ENCODE peak calls at places on chromosomes 13 and 19, in seven cellular contexts. One of them, this sample, is unnamed.
A peak's percentile ranks its signal among the peaks of the same experiment; 100 is the strongest.

GRCh38 chr13:72453161-72453560 is 274.3 kb downstream of the MZT1 start:
- DNase-seq in RPMI7951: no peak
- DNase-seq in activated CD8-positive, alpha-beta memory T cell treated with anti-CD3 and anti-CD28 coated beads for 24 hours: no peak
- DNase-seq in stimulated activated CD4-positive, alpha-beta T cell treated with anti-CD3 and anti-CD28 coated beads, TNF-alpha, amount 100 ng/mL, for 24 hours: no peak
- DNase-seq in LHCN-M2: no peak
- DNase-seq in 8988T: no peak
- DNase-seq in sciatic nerve: no peak
- DNase-seq in this sample: no peak

GRCh38 chr19:1929051-1929742 is 11.8 kb upstream of the CSNK1G2 start:
- DNase-seq in RPMI7951: peak; percentile 66
- DNase-seq in activated CD8-positive, alpha-beta memory T cell treated with anti-CD3 and anti-CD28 coated beads for 24 hours: peak; percentile 95
- DNase-seq in stimulated activated CD4-positive, alpha-beta T cell treated with anti-CD3 and anti-CD28 coated beads, TNF-alpha, amount 100 ng/mL, for 24 hours: peak; percentile 53
- DNase-seq in LHCN-M2: peak; percentile 63
- DNase-seq in 8988T: peak; percentile 71
- DNase-seq in sciatic nerve: peak; percentile 86
- DNase-seq in this sample: peak; percentile 33

GRCh38 chr19:42006569-42006968 is 12.5 kb upstream of the ATP1A3 start:
- DNase-seq in RPMI7951: no peak
- DNase-seq in activated CD8-positive, alpha-beta memory T cell treated with anti-CD3 and anti-CD28 coated beads for 24 hours: no peak
- DNase-seq in stimulated activated CD4-positive, alpha-beta T cell treated with anti-CD3 and anti-CD28 coated beads, TNF-alpha, amount 100 ng/mL, for 24 hours: no peak
- DNase-seq in LHCN-M2: no peak
- DNase-seq in 8988T: no peak
- DNase-seq in sciatic nerve: no peak
- DNase-seq in this sample: no peak

GRCh38 chr13:109704771-109705628 is 81.4 kb downstream of the IRS2 start:
- DNase-seq in RPMI7951: no peak
- DNase-seq in activated CD8-positive, alpha-beta memory T cell treated with anti-CD3 and anti-CD28 coated beads for 24 hours: no peak
- DNase-seq in stimulated activated CD4-positive, alpha-beta T cell treated with anti-CD3 and anti-CD28 coated beads, TNF-alpha, amount 100 ng/mL, for 24 hours: no peak
- DNase-seq in LHCN-M2: no peak
- DNase-seq in 8988T: no peak
- DNase-seq in sciatic nerve: peak; percentile 67
- DNase-seq in this sample: no peak

GRCh38 chr13:36841411-36841810 is 22.4 kb downstream of the RFXAP start:
- DNase-seq in RPMI7951: no peak
- DNase-seq in activated CD8-positive, alpha-beta memory T cell treated with anti-CD3 and anti-CD28 coated beads for 24 hours: no peak
- DNase-seq in stimulated activated CD4-positive, alpha-beta T cell treated with anti-CD3 and anti-CD28 coated beads, TNF-alpha, amount 100 ng/mL, for 24 hours: no peak
- DNase-seq in LHCN-M2: no peak
- DNase-seq in 8988T: no peak
- DNase-seq in sciatic nerve: no peak
- DNase-seq in this sample: no peak

GRCh38 chr19:45051929-45052579 is 13.2 kb downstream of the CLASRP start:
- DNase-seq in RPMI7951: no peak
- DNase-seq in activated CD8-positive, alpha-beta memory T cell treated with anti-CD3 and anti-CD28 coated beads for 24 hours: no peak
- DNase-seq in stimulated activated CD4-positive, alpha-beta T cell treated with anti-CD3 and anti-CD28 coated beads, TNF-alpha, amount 100 ng/mL, for 24 hours: no peak
- DNase-seq in LHCN-M2: no peak
- DNase-seq in 8988T: no peak
- DNase-seq in sciatic nerve: no peak
- DNase-seq in this sample: no peak

GRCh38 chr19:33441277-33441699 is 67.8 kb downstream of the CEBPG start:
- DNase-seq in RPMI7951: no peak
- DNase-seq in activated CD8-positive, alpha-beta memory T cell treated with anti-CD3 and anti-CD28 coated beads for 24 hours: no peak
- DNase-seq in stimulated activated CD4-positive, alpha-beta T cell treated with anti-CD3 and anti-CD28 coated beads, TNF-alpha, amount 100 ng/mL, for 24 hours: no peak
- DNase-seq in LHCN-M2: no peak
- DNase-seq in 8988T: no peak
- DNase-seq in sciatic nerve: peak; percentile 33
- DNase-seq in this sample: no peak

GRCh38 chr13:100584901-100585300 is 3.7 kb downstream of the GGACT start:
- DNase-seq in RPMI7951: peak; percentile 40
- DNase-seq in activated CD8-positive, alpha-beta memory T cell treated with anti-CD3 and anti-CD28 coated beads for 24 hours: no peak
- DNase-seq in stimulated activated CD4-positive, alpha-beta T cell treated with anti-CD3 and anti-CD28 coated beads, TNF-alpha, amount 100 ng/mL, for 24 hours: no peak
- DNase-seq in LHCN-M2: no peak
- DNase-seq in 8988T: no peak
- DNase-seq in sciatic nerve: no peak
- DNase-seq in this sample: no peak

GRCh38 chr13:112587359-112587766 is 590 bp downstream of the TUBGCP3 start:
- DNase-seq in RPMI7951: peak; percentile 86
- DNase-seq in activated CD8-positive, alpha-beta memory T cell treated with anti-CD3 and anti-CD28 coated beads for 24 hours: no peak
- DNase-seq in stimulated activated CD4-positive, alpha-beta T cell treated with anti-CD3 and anti-CD28 coated beads, TNF-alpha, amount 100 ng/mL, for 24 hours: peak; percentile 58
- DNase-seq in LHCN-M2: peak; percentile 85
- DNase-seq in 8988T: peak; percentile 88
- DNase-seq in sciatic nerve: peak; percentile 89
- DNase-seq in this sample: peak; percentile 36

GRCh38 chr13:110638814-110639806 is 23.8 kb downstream of the NAXD start:
- DNase-seq in RPMI7951: no peak
- DNase-seq in activated CD8-positive, alpha-beta memory T cell treated with anti-CD3 and anti-CD28 coated beads for 24 hours: no peak
- DNase-seq in stimulated activated CD4-positive, alpha-beta T cell treated with anti-CD3 and anti-CD28 coated beads, TNF-alpha, amount 100 ng/mL, for 24 hours: no peak
- DNase-seq in LHCN-M2: no peak
- DNase-seq in 8988T: no peak
- DNase-seq in sciatic nerve: no peak
- DNase-seq in this sample: no peak

GRCh38 chr19:39599116-39599515 is 3.2 kb upstream of the LGALS13 start:
- DNase-seq in RPMI7951: peak; percentile 39
- DNase-seq in activated CD8-positive, alpha-beta memory T cell treated with anti-CD3 and anti-CD28 coated beads for 24 hours: no peak
- DNase-seq in stimulated activated CD4-positive, alpha-beta T cell treated with anti-CD3 and anti-CD28 coated beads, TNF-alpha, amount 100 ng/mL, for 24 hours: no peak
- DNase-seq in LHCN-M2: peak; percentile 36
- DNase-seq in 8988T: no peak
- DNase-seq in sciatic nerve: no peak
- DNase-seq in this sample: no peak

GRCh38 chr19:33392341-33393285 is 19.1 kb downstream of the CEBPG start:
- DNase-seq in RPMI7951: no peak
- DNase-seq in activated CD8-positive, alpha-beta memory T cell treated with anti-CD3 and anti-CD28 coated beads for 24 hours: no peak
- DNase-seq in stimulated activated CD4-positive, alpha-beta T cell treated with anti-CD3 and anti-CD28 coated beads, TNF-alpha, amount 100 ng/mL, for 24 hours: no peak
- DNase-seq in LHCN-M2: no peak
- DNase-seq in 8988T: no peak
- DNase-seq in sciatic nerve: peak; percentile 62
- DNase-seq in this sample: no peak

GRCh38 chr13:24458736-24459135 is 53.8 kb downstream of the PARP4 start:
- DNase-seq in RPMI7951: no peak
- DNase-seq in activated CD8-positive, alpha-beta memory T cell treated with anti-CD3 and anti-CD28 coated beads for 24 hours: no peak
- DNase-seq in stimulated activated CD4-positive, alpha-beta T cell treated with anti-CD3 and anti-CD28 coated beads, TNF-alpha, amount 100 ng/mL, for 24 hours: no peak
- DNase-seq in LHCN-M2: no peak
- DNase-seq in 8988T: no peak
- DNase-seq in sciatic nerve: no peak
- DNase-seq in this sample: no peak

GRCh38 chr19:29969891-29970290 is 27.9 kb downstream of the URI1 start:
- DNase-seq in RPMI7951: no peak
- DNase-seq in activated CD8-positive, alpha-beta memory T cell treated with anti-CD3 and anti-CD28 coated beads for 24 hours: no peak
- DNase-seq in stimulated activated CD4-positive, alpha-beta T cell treated with anti-CD3 and anti-CD28 coated beads, TNF-alpha, amount 100 ng/mL, for 24 hours: no peak
- DNase-seq in LHCN-M2: no peak
- DNase-seq in 8988T: no peak
- DNase-seq in sciatic nerve: no peak
- DNase-seq in this sample: no peak

GRCh38 chr19:17097593-17098126 is 22.1 kb downstream of the MYO9B start:
- DNase-seq in RPMI7951: peak; percentile 79
- DNase-seq in activated CD8-positive, alpha-beta memory T cell treated with anti-CD3 and anti-CD28 coated beads for 24 hours: no peak
- DNase-seq in stimulated activated CD4-positive, alpha-beta T cell treated with anti-CD3 and anti-CD28 coated beads, TNF-alpha, amount 100 ng/mL, for 24 hours: no peak
- DNase-seq in LHCN-M2: peak; percentile 67
- DNase-seq in 8988T: no peak
- DNase-seq in sciatic nerve: no peak
- DNase-seq in this sample: no peak

GRCh38 chr13:63902141-63902540 is 2486.5 kb upstream of the PCDH20 start:
- DNase-seq in RPMI7951: no peak
- DNase-seq in activated CD8-positive, alpha-beta memory T cell treated with anti-CD3 and anti-CD28 coated beads for 24 hours: no peak
- DNase-seq in stimulated activated CD4-positive, alpha-beta T cell treated with anti-CD3 and anti-CD28 coated beads, TNF-alpha, amount 100 ng/mL, for 24 hours: no peak
- DNase-seq in LHCN-M2: no peak
- DNase-seq in 8988T: no peak
- DNase-seq in sciatic nerve: no peak
- DNase-seq in this sample: no peak

GRCh38 chr19:30154410-30154809 is 212.4 kb downstream of the URI1 start:
- DNase-seq in RPMI7951: no peak
- DNase-seq in activated CD8-positive, alpha-beta memory T cell treated with anti-CD3 and anti-CD28 coated beads for 24 hours: no peak
- DNase-seq in stimulated activated CD4-positive, alpha-beta T cell treated with anti-CD3 and anti-CD28 coated beads, TNF-alpha, amount 100 ng/mL, for 24 hours: no peak
- DNase-seq in LHCN-M2: no peak
- DNase-seq in 8988T: no peak
- DNase-seq in sciatic nerve: no peak
- DNase-seq in this sample: no peak

GRCh38 chr19:14337510-14337909 is 43.7 kb upstream of the ADGRE5 start:
- DNase-seq in RPMI7951: peak; percentile 34
- DNase-seq in activated CD8-positive, alpha-beta memory T cell treated with anti-CD3 and anti-CD28 coated beads for 24 hours: no peak
- DNase-seq in stimulated activated CD4-positive, alpha-beta T cell treated with anti-CD3 and anti-CD28 coated beads, TNF-alpha, amount 100 ng/mL, for 24 hours: no peak
- DNase-seq in LHCN-M2: peak; percentile 21
- DNase-seq in 8988T: no peak
- DNase-seq in sciatic nerve: no peak
- DNase-seq in this sample: no peak

GRCh38 chr19:18772620-18773587 is 18.2 kb downstream of the COMP start:
- DNase-seq in RPMI7951: no peak
- DNase-seq in activated CD8-positive, alpha-beta memory T cell treated with anti-CD3 and anti-CD28 coated beads for 24 hours: no peak
- DNase-seq in stimulated activated CD4-positive, alpha-beta T cell treated with anti-CD3 and anti-CD28 coated beads, TNF-alpha, amount 100 ng/mL, for 24 hours: no peak
- DNase-seq in LHCN-M2: no peak
- DNase-seq in 8988T: no peak
- DNase-seq in sciatic nerve: no peak
- DNase-seq in this sample: no peak

GRCh38 chr19:46766569-46767317 is 20.5 kb upstream of the STRN4 start:
- DNase-seq in RPMI7951: peak; percentile 48
- DNase-seq in activated CD8-positive, alpha-beta memory T cell treated with anti-CD3 and anti-CD28 coated beads for 24 hours: peak; percentile 82
- DNase-seq in stimulated activated CD4-positive, alpha-beta T cell treated with anti-CD3 and anti-CD28 coated beads, TNF-alpha, amount 100 ng/mL, for 24 hours: no peak
- DNase-seq in LHCN-M2: no peak
- DNase-seq in 8988T: no peak
- DNase-seq in sciatic nerve: no peak
- DNase-seq in this sample: no peak

GRCh38 chr13:65504213-65504612 is 1725.9 kb downstream of the PCDH9 start:
- DNase-seq in RPMI7951: no peak
- DNase-seq in activated CD8-positive, alpha-beta memory T cell treated with anti-CD3 and anti-CD28 coated beads for 24 hours: no peak
- DNase-seq in stimulated activated CD4-positive, alpha-beta T cell treated with anti-CD3 and anti-CD28 coated beads, TNF-alpha, amount 100 ng/mL, for 24 hours: no peak
- DNase-seq in LHCN-M2: no peak
- DNase-seq in 8988T: no peak
- DNase-seq in sciatic nerve: no peak
- DNase-seq in this sample: no peak

GRCh38 chr19:2167896-2168618 is 4.3 kb downstream of the DOT1L start:
- DNase-seq in RPMI7951: peak; percentile 90
- DNase-seq in activated CD8-positive, alpha-beta memory T cell treated with anti-CD3 and anti-CD28 coated beads for 24 hours: no peak
- DNase-seq in stimulated activated CD4-positive, alpha-beta T cell treated with anti-CD3 and anti-CD28 coated beads, TNF-alpha, amount 100 ng/mL, for 24 hours: no peak
- DNase-seq in LHCN-M2: peak; percentile 70
- DNase-seq in 8988T: no peak
- DNase-seq in sciatic nerve: peak; percentile 76
- DNase-seq in this sample: no peak

GRCh38 chr13:54092686-54093085 is 1064.1 kb downstream of the OLFM4 start:
- DNase-seq in RPMI7951: no peak
- DNase-seq in activated CD8-positive, alpha-beta memory T cell treated with anti-CD3 and anti-CD28 coated beads for 24 hours: no peak
- DNase-seq in stimulated activated CD4-positive, alpha-beta T cell treated with anti-CD3 and anti-CD28 coated beads, TNF-alpha, amount 100 ng/mL, for 24 hours: no peak
- DNase-seq in LHCN-M2: no peak
- DNase-seq in 8988T: no peak
- DNase-seq in sciatic nerve: no peak
- DNase-seq in this sample: no peak

GRCh38 chr13:49060698-49061387 is 85.1 kb downstream of the FNDC3A start:
- DNase-seq in RPMI7951: no peak
- DNase-seq in activated CD8-positive, alpha-beta memory T cell treated with anti-CD3 and anti-CD28 coated beads for 24 hours: no peak
- DNase-seq in stimulated activated CD4-positive, alpha-beta T cell treated with anti-CD3 and anti-CD28 coated beads, TNF-alpha, amount 100 ng/mL, for 24 hours: no peak
- DNase-seq in LHCN-M2: no peak
- DNase-seq in 8988T: no peak
- DNase-seq in sciatic nerve: no peak
- DNase-seq in this sample: no peak

GRCh38 chr19:16338470-16339360 is 14.1 kb downstream of the KLF2 start:
- DNase-seq in RPMI7951: peak; percentile 99
- DNase-seq in activated CD8-positive, alpha-beta memory T cell treated with anti-CD3 and anti-CD28 coated beads for 24 hours: peak; percentile 81
- DNase-seq in stimulated activated CD4-positive, alpha-beta T cell treated with anti-CD3 and anti-CD28 coated beads, TNF-alpha, amount 100 ng/mL, for 24 hours: no peak
- DNase-seq in LHCN-M2: peak; percentile 95
- DNase-seq in 8988T: peak; percentile 57
- DNase-seq in sciatic nerve: no peak
- DNase-seq in this sample: no peak

GRCh38 chr13:68099616-68100015 is 869.5 kb upstream of the PCDH9 start:
- DNase-seq in RPMI7951: no peak
- DNase-seq in activated CD8-positive, alpha-beta memory T cell treated with anti-CD3 and anti-CD28 coated beads for 24 hours: no peak
- DNase-seq in stimulated activated CD4-positive, alpha-beta T cell treated with anti-CD3 and anti-CD28 coated beads, TNF-alpha, amount 100 ng/mL, for 24 hours: no peak
- DNase-seq in LHCN-M2: peak; percentile 71
- DNase-seq in 8988T: no peak
- DNase-seq in sciatic nerve: no peak
- DNase-seq in this sample: no peak

GRCh38 chr13:33105387-33106005 is 89.3 kb downstream of the KL start:
- DNase-seq in RPMI7951: no peak
- DNase-seq in activated CD8-positive, alpha-beta memory T cell treated with anti-CD3 and anti-CD28 coated beads for 24 hours: no peak
- DNase-seq in stimulated activated CD4-positive, alpha-beta T cell treated with anti-CD3 and anti-CD28 coated beads, TNF-alpha, amount 100 ng/mL, for 24 hours: no peak
- DNase-seq in LHCN-M2: no peak
- DNase-seq in 8988T: no peak
- DNase-seq in sciatic nerve: no peak
- DNase-seq in this sample: no peak

GRCh38 chr13:66513728-66514127 is 716.4 kb downstream of the PCDH9 start:
- DNase-seq in RPMI7951: no peak
- DNase-seq in activated CD8-positive, alpha-beta memory T cell treated with anti-CD3 and anti-CD28 coated beads for 24 hours: no peak
- DNase-seq in stimulated activated CD4-positive, alpha-beta T cell treated with anti-CD3 and anti-CD28 coated beads, TNF-alpha, amount 100 ng/mL, for 24 hours: no peak
- DNase-seq in LHCN-M2: peak; percentile 59
- DNase-seq in 8988T: no peak
- DNase-seq in sciatic nerve: no peak
- DNase-seq in this sample: no peak

GRCh38 chr13:33146843-33147611 is 130.8 kb downstream of the KL start:
- DNase-seq in RPMI7951: no peak
- DNase-seq in activated CD8-positive, alpha-beta memory T cell treated with anti-CD3 and anti-CD28 coated beads for 24 hours: no peak
- DNase-seq in stimulated activated CD4-positive, alpha-beta T cell treated with anti-CD3 and anti-CD28 coated beads, TNF-alpha, amount 100 ng/mL, for 24 hours: no peak
- DNase-seq in LHCN-M2: no peak
- DNase-seq in 8988T: no peak
- DNase-seq in sciatic nerve: no peak
- DNase-seq in this sample: no peak

GRCh38 chr13:102328909-102329308 is 72.9 kb downstream of the FGF14 start:
- DNase-seq in RPMI7951: no peak
- DNase-seq in activated CD8-positive, alpha-beta memory T cell treated with anti-CD3 and anti-CD28 coated beads for 24 hours: no peak
- DNase-seq in stimulated activated CD4-positive, alpha-beta T cell treated with anti-CD3 and anti-CD28 coated beads, TNF-alpha, amount 100 ng/mL, for 24 hours: no peak
- DNase-seq in LHCN-M2: no peak
- DNase-seq in 8988T: no peak
- DNase-seq in sciatic nerve: no peak
- DNase-seq in this sample: no peak

GRCh38 chr19:53671621-53672111 is 39.9 kb downstream of the DPRX start:
- DNase-seq in RPMI7951: peak; percentile 10
- DNase-seq in activated CD8-positive, alpha-beta memory T cell treated with anti-CD3 and anti-CD28 coated beads for 24 hours: no peak
- DNase-seq in stimulated activated CD4-positive, alpha-beta T cell treated with anti-CD3 and anti-CD28 coated beads, TNF-alpha, amount 100 ng/mL, for 24 hours: no peak
- DNase-seq in LHCN-M2: no peak
- DNase-seq in 8988T: no peak
- DNase-seq in sciatic nerve: no peak
- DNase-seq in this sample: no peak

GRCh38 chr13:30371649-30372265 is 50.5 kb upstream of the UBE2L5 start:
- DNase-seq in RPMI7951: peak; percentile 26
- DNase-seq in activated CD8-positive, alpha-beta memory T cell treated with anti-CD3 and anti-CD28 coated beads for 24 hours: peak; percentile 80
- DNase-seq in stimulated activated CD4-positive, alpha-beta T cell treated with anti-CD3 and anti-CD28 coated beads, TNF-alpha, amount 100 ng/mL, for 24 hours: peak; percentile 23
- DNase-seq in LHCN-M2: peak; percentile 30
- DNase-seq in 8988T: no peak
- DNase-seq in sciatic nerve: no peak
- DNase-seq in this sample: no peak

GRCh38 chr19:52992109-52993004 is 21.4 kb upstream of the ERVV-1 start:
- DNase-seq in RPMI7951: no peak
- DNase-seq in activated CD8-positive, alpha-beta memory T cell treated with anti-CD3 and anti-CD28 coated beads for 24 hours: peak; percentile 56
- DNase-seq in stimulated activated CD4-positive, alpha-beta T cell treated with anti-CD3 and anti-CD28 coated beads, TNF-alpha, amount 100 ng/mL, for 24 hours: no peak
- DNase-seq in LHCN-M2: no peak
- DNase-seq in 8988T: no peak
- DNase-seq in sciatic nerve: peak; percentile 60
- DNase-seq in this sample: no peak

GRCh38 chr19:10797541-10798256 is 38.3 kb downstream of the TMED1 start:
- DNase-seq in RPMI7951: no peak
- DNase-seq in activated CD8-positive, alpha-beta memory T cell treated with anti-CD3 and anti-CD28 coated beads for 24 hours: peak; percentile 91
- DNase-seq in stimulated activated CD4-positive, alpha-beta T cell treated with anti-CD3 and anti-CD28 coated beads, TNF-alpha, amount 100 ng/mL, for 24 hours: peak; percentile 62
- DNase-seq in LHCN-M2: no peak
- DNase-seq in 8988T: no peak
- DNase-seq in sciatic nerve: no peak
- DNase-seq in this sample: no peak

GRCh38 chr13:89375839-89376238 is 1704.7 kb downstream of the SLITRK5 start:
- DNase-seq in RPMI7951: peak; percentile 0
- DNase-seq in activated CD8-positive, alpha-beta memory T cell treated with anti-CD3 and anti-CD28 coated beads for 24 hours: no peak
- DNase-seq in stimulated activated CD4-positive, alpha-beta T cell treated with anti-CD3 and anti-CD28 coated beads, TNF-alpha, amount 100 ng/mL, for 24 hours: no peak
- DNase-seq in LHCN-M2: peak; percentile 47
- DNase-seq in 8988T: no peak
- DNase-seq in sciatic nerve: no peak
- DNase-seq in this sample: no peak

GRCh38 chr13:111079375-111079774 is 35.7 kb upstream of the ARHGEF7 start:
- DNase-seq in RPMI7951: no peak
- DNase-seq in activated CD8-positive, alpha-beta memory T cell treated with anti-CD3 and anti-CD28 coated beads for 24 hours: no peak
- DNase-seq in stimulated activated CD4-positive, alpha-beta T cell treated with anti-CD3 and anti-CD28 coated beads, TNF-alpha, amount 100 ng/mL, for 24 hours: no peak
- DNase-seq in LHCN-M2: no peak
- DNase-seq in 8988T: no peak
- DNase-seq in sciatic nerve: no peak
- DNase-seq in this sample: no peak

GRCh38 chr13:50911051-50911690 is 1.6 kb downstream of the RNASEH2B start:
- DNase-seq in RPMI7951: peak; percentile 31
- DNase-seq in activated CD8-positive, alpha-beta memory T cell treated with anti-CD3 and anti-CD28 coated beads for 24 hours: no peak
- DNase-seq in stimulated activated CD4-positive, alpha-beta T cell treated with anti-CD3 and anti-CD28 coated beads, TNF-alpha, amount 100 ng/mL, for 24 hours: no peak
- DNase-seq in LHCN-M2: peak; percentile 41
- DNase-seq in 8988T: no peak
- DNase-seq in sciatic nerve: no peak
- DNase-seq in this sample: no peak

GRCh38 chr13:20099319-20099718 is 61.5 kb downstream of the GJA3 start:
- DNase-seq in RPMI7951: no peak
- DNase-seq in activated CD8-positive, alpha-beta memory T cell treated with anti-CD3 and anti-CD28 coated beads for 24 hours: no peak
- DNase-seq in stimulated activated CD4-positive, alpha-beta T cell treated with anti-CD3 and anti-CD28 coated beads, TNF-alpha, amount 100 ng/mL, for 24 hours: no peak
- DNase-seq in LHCN-M2: no peak
- DNase-seq in 8988T: no peak
- DNase-seq in sciatic nerve: no peak
- DNase-seq in this sample: no peak